ENCODE peak calls at places on chromosomes 16 and 17, in seven cellular contexts. X is LNCaP clone FGC; S is heart right ventricle; U is adrenal gland; F is CD8-positive, alpha-beta T cell; C is GM12865; J is epithelial cell of proximal tubule. B is an unnamed sample.

GRCh38 chr17:20226814-20227482 is 217.8 kb downstream of the SPECC1 start:
- DNase-seq in X (no peak), S (peak; percentile 84), U (peak; percentile 80), F (peak; percentile 77), C (peak; percentile 76), J (no peak), B (peak; percentile 84)

GRCh38 chr16:73048292-73049050 is 543 bp upstream of the ZFHX3 start:
- DNase-seq in X (peak; percentile 85), S (peak; percentile 78), U (peak; percentile 69), F (no peak), C (no peak), J (no peak), B (peak; percentile 60)

GRCh38 chr16:73020409-73020884 is 27.5 kb downstream of the ZFHX3 start:
- DNase-seq in X (peak; percentile 65), S (peak; percentile 72), U (peak; percentile 81), F (no peak), C (no peak), J (peak; percentile 87), B (peak; percentile 92)

GRCh38 chr16:83211711-83212110 is 584.9 kb downstream of the CDH13 start:
- DNase-seq in X (no peak), S (no peak), U (no peak), F (no peak), C (no peak), J (no peak), B (no peak)

GRCh38 chr17:79952915-79953314 is 82.8 kb downstream of the TBC1D16 start:
- DNase-seq in X (no peak), S (no peak), U (no peak), F (no peak), C (no peak), J (no peak), B (no peak)

GRCh38 chr17:76747716-76748360 is 9.9 kb downstream of the MFSD11 start:
- DNase-seq in X (no peak), S (no peak), U (no peak), F (no peak), C (no peak), J (no peak), B (no peak)

GRCh38 chr17:142102-142661 is 4.8 kb downstream of the SCGB1C2 start:
- DNase-seq in X (peak; percentile 67), S (no peak), U (peak; percentile 59), F (peak; percentile 57), C (peak; percentile 42), J (no peak), B (peak; percentile 26)

GRCh38 chr17:41394254-41395016 is 3.0 kb downstream of the KRT31 start:
- DNase-seq in X (no peak), S (no peak), U (no peak), F (no peak), C (no peak), J (no peak), B (no peak)

GRCh38 chr17:21462259-21462658 is 86.1 kb downstream of the KCNJ12 start:
- DNase-seq in X (no peak), S (no peak), U (no peak), F (no peak), C (no peak), J (no peak), B (no peak)

GRCh38 chr17:48720263-48721008 is 1.9 kb downstream of the PRAC1 start:
- DNase-seq in X (no peak), S (no peak), U (no peak), F (no peak), C (no peak), J (no peak), B (no peak)

GRCh38 chr17:80832266-80832676 is 159.4 kb upstream of the CHMP6 start:
- DNase-seq in X (no peak), S (no peak), U (peak; percentile 62), F (no peak), C (peak; percentile 25), J (no peak), B (peak; percentile 73)

GRCh38 chr16:73196670-73197069 is 148.7 kb upstream of the ZFHX3 start:
- DNase-seq in X (peak; percentile 40), S (peak; percentile 48), U (peak; percentile 73), F (no peak), C (peak; percentile 69), J (no peak), B (peak; percentile 54)

GRCh38 chr17:57541472-57542394 is 203.4 kb downstream of the CCDC182 start:
- DNase-seq in X (no peak), S (peak; percentile 63), U (peak; percentile 94), F (no peak), C (no peak), J (no peak), B (peak; percentile 58)
- TF ChIP-seq CTCF in X (no peak), S (no peak), U (no peak), F (no peak), C (no peak), J (no peak), B (no peak)

DNA sequence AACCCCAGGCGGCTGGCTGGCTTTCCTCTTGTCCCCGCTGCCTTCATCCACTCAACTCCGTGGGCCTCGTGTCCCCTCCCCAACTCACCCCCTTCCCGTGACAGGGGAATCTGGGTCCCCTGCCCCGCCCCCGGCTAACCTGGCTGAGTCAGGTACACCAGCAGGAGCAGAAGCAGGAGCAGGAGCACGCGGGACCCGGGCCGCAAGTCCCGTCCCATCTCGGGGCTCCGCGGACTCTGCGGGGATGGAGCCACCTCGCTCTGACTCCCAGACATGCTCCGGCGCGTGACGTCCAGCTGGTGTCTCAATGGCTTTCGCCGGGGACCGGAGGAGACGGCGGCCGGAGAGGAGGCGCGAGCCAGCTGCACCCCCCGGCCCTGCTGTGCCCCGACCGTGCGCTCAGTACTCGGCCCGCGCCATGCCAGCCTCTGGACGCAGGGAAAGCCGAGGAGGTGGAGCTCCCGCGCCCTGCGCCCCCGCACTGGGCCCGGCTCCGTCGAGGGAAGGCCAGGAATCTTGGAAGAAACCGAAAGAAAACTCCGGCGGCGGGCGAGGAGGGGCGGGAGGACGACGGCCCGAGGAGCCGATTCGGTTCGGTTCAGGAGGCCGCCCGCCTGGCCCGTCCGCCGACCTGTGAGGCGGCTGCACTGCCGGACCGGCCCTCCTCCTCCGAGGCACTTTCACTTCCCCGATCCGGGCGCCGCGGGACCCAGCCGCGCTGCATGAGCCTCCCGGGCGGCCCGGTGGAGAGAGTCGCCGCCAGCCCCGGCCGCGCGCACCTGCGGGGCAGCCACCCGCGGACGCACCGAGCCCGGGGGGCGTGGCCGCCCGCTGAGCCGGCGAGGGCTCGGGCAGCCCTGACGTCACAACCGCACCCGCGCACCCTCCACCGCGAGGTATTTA is at the start of the genes CXCL16 and ZMYND15:
- DNase-seq in X (no peak), S (peak; percentile 58), U (peak; percentile 66), F (peak; percentile 75), C (peak; percentile 50), J (no peak), B (peak; percentile 27)
- H3K4me3 ChIP-seq in X (peak within 1 kb of the TSS; percentile 73), S (peak within 1 kb of the TSS; percentile 93), U (no peak within 1 kb of the TSS), F (peak within 1 kb of the TSS; percentile 77), C (peak within 1 kb of the TSS; percentile 82), J (peak within 1 kb of the TSS; percentile 73), B (peak within 1 kb of the TSS; percentile 66)

DNA sequence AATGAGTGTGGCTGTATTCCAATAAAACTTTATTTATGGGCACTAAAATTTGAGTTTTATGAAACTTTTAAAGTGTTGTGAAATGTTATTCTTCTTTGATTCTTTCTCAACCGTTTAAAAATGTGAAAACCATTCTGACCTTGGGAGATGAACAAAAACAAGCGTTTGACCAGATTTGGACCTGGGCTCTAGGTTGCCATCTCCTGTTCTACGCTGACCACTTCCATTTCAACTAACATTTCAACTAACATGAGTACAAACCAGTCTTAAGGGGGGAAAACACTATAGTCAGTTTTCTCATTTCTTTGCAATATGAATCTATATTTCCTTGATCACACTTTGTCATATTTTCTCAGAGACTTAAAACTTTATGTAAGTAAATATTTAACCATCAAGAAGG is 118.4 kb upstream of the IRX5 start:
- DNase-seq in X (peak; percentile 1), S (no peak), U (no peak), F (no peak), C (no peak), J (no peak), B (peak; percentile 34)
- TF ChIP-seq CTCF in X (peak; percentile 55), S (peak; percentile 57), U (no peak), F (no peak), C (no peak), J (peak; percentile 8), B (peak; percentile 47)

GRCh38 chr17:8341456-8341855 is 1.8 kb downstream of the ODF4 start:
- DNase-seq in X (no peak), S (no peak), U (no peak), F (no peak), C (no peak), J (no peak), B (peak; percentile 26)

GRCh38 chr17:8333281-8333680 is 6.4 kb upstream of the ODF4 start:
- DNase-seq in X (no peak), S (no peak), U (no peak), F (no peak), C (no peak), J (no peak), B (no peak)

GRCh38 chr17:8338806-8339205 is 834 bp upstream of the ODF4 start:
- DNase-seq in X (no peak), S (no peak), U (no peak), F (no peak), C (no peak), J (no peak), B (no peak)

GRCh38 chr17:8339540-8339939 is at the start of gene ODF4:
- DNase-seq in X (no peak), S (no peak), U (no peak), F (no peak), C (no peak), J (no peak), B (no peak)

GRCh38 chr17:8337802-8338744 is 1.6 kb upstream of the ODF4 start:
- DNase-seq in X (no peak), S (no peak), U (peak; percentile 54), F (no peak), C (peak; percentile 37), J (no peak), B (no peak)
- H3K4me3 ChIP-seq in X (no peak overlapping the region), S (no peak overlapping the region), U (no peak overlapping the region), F (no peak overlapping the region), C (no peak overlapping the region), J (no peak overlapping the region), B (no peak overlapping the region)